ENCODE peak calls at places on chromosomes 4 and X, in seven cellular contexts. One of them, this sample, is unnamed.

GRCh38 chr4:55124337-55125076 is 888 bp downstream of the KDR start:
- ATAC-seq in activated naive CD4-positive, alpha-beta T cell treated with anti-CD3 and anti-CD28 coated beads, Interleukin-2, amount 50 U/mL, for 72 hours: no peak
- ATAC-seq in PC-3: no peak
- ATAC-seq in stimulated activated naive CD8-positive, alpha-beta T cell treated with anti-CD3 and anti-CD28 coated beads, Interleukin-15, Interleukin-2, amounts not matched to agents 100 U/mL and 50 U/mL, for 24 hours: no peak
- ATAC-seq in gastrocnemius medialis: peak
- ATAC-seq in gastroesophageal sphincter: peak
- ATAC-seq in Right ventricle myocardium superior: peak
- ATAC-seq in this sample: no peak

GRCh38 chr4:41157009-41157408 is 57.3 kb downstream of the APBB2 start:
- ATAC-seq in activated naive CD4-positive, alpha-beta T cell treated with anti-CD3 and anti-CD28 coated beads, Interleukin-2, amount 50 U/mL, for 72 hours: no peak
- ATAC-seq in PC-3: no peak
- ATAC-seq in stimulated activated naive CD8-positive, alpha-beta T cell treated with anti-CD3 and anti-CD28 coated beads, Interleukin-15, Interleukin-2, amounts not matched to agents 100 U/mL and 50 U/mL, for 24 hours: no peak
- ATAC-seq in gastrocnemius medialis: no peak
- ATAC-seq in gastroesophageal sphincter: no peak
- ATAC-seq in Right ventricle myocardium superior: no peak
- ATAC-seq in this sample: no peak

GRCh38 chrX:70504772-70505450 is 60.3 kb downstream of the DLG3 start:
- ATAC-seq in activated naive CD4-positive, alpha-beta T cell treated with anti-CD3 and anti-CD28 coated beads, Interleukin-2, amount 50 U/mL, for 72 hours: peak
- ATAC-seq in PC-3: no peak
- ATAC-seq in stimulated activated naive CD8-positive, alpha-beta T cell treated with anti-CD3 and anti-CD28 coated beads, Interleukin-15, Interleukin-2, amounts not matched to agents 100 U/mL and 50 U/mL, for 24 hours: peak
- ATAC-seq in gastrocnemius medialis: no peak
- ATAC-seq in gastroesophageal sphincter: no peak
- ATAC-seq in Right ventricle myocardium superior: no peak
- ATAC-seq in this sample: peak

GRCh38 chr4:145487626-145488025 is 6.0 kb downstream of the SMAD1 start:
- ATAC-seq in activated naive CD4-positive, alpha-beta T cell treated with anti-CD3 and anti-CD28 coated beads, Interleukin-2, amount 50 U/mL, for 72 hours: peak
- ATAC-seq in PC-3: no peak
- ATAC-seq in stimulated activated naive CD8-positive, alpha-beta T cell treated with anti-CD3 and anti-CD28 coated beads, Interleukin-15, Interleukin-2, amounts not matched to agents 100 U/mL and 50 U/mL, for 24 hours: peak
- ATAC-seq in gastrocnemius medialis: no peak
- ATAC-seq in gastroesophageal sphincter: no peak
- ATAC-seq in Right ventricle myocardium superior: no peak
- ATAC-seq in this sample: peak

GRCh38 chr4:26660261-26660660 is 76.4 kb downstream of the TBC1D19 start:
- ATAC-seq in activated naive CD4-positive, alpha-beta T cell treated with anti-CD3 and anti-CD28 coated beads, Interleukin-2, amount 50 U/mL, for 72 hours: no peak
- ATAC-seq in PC-3: no peak
- ATAC-seq in stimulated activated naive CD8-positive, alpha-beta T cell treated with anti-CD3 and anti-CD28 coated beads, Interleukin-15, Interleukin-2, amounts not matched to agents 100 U/mL and 50 U/mL, for 24 hours: no peak
- ATAC-seq in gastrocnemius medialis: no peak
- ATAC-seq in gastroesophageal sphincter: no peak
- ATAC-seq in Right ventricle myocardium superior: no peak
- ATAC-seq in this sample: no peak

GRCh38 chrX:113384628-113385027 is 544.0 kb upstream of the AMOT start:
- ATAC-seq in activated naive CD4-positive, alpha-beta T cell treated with anti-CD3 and anti-CD28 coated beads, Interleukin-2, amount 50 U/mL, for 72 hours: no peak
- ATAC-seq in PC-3: no peak
- ATAC-seq in stimulated activated naive CD8-positive, alpha-beta T cell treated with anti-CD3 and anti-CD28 coated beads, Interleukin-15, Interleukin-2, amounts not matched to agents 100 U/mL and 50 U/mL, for 24 hours: no peak
- ATAC-seq in gastrocnemius medialis: no peak
- ATAC-seq in gastroesophageal sphincter: peak
- ATAC-seq in Right ventricle myocardium superior: peak
- ATAC-seq in this sample: no peak

GRCh38 chrX:123171781-123172180 is 12.3 kb upstream of the GRIA3 start:
- ATAC-seq in activated naive CD4-positive, alpha-beta T cell treated with anti-CD3 and anti-CD28 coated beads, Interleukin-2, amount 50 U/mL, for 72 hours: no peak
- ATAC-seq in PC-3: no peak
- ATAC-seq in stimulated activated naive CD8-positive, alpha-beta T cell treated with anti-CD3 and anti-CD28 coated beads, Interleukin-15, Interleukin-2, amounts not matched to agents 100 U/mL and 50 U/mL, for 24 hours: no peak
- ATAC-seq in gastrocnemius medialis: no peak
- ATAC-seq in gastroesophageal sphincter: no peak
- ATAC-seq in Right ventricle myocardium superior: no peak
- ATAC-seq in this sample: no peak

GRCh38 chr4:67250497-67250896 is 294.8 kb downstream of the CENPC start:
- ATAC-seq in activated naive CD4-positive, alpha-beta T cell treated with anti-CD3 and anti-CD28 coated beads, Interleukin-2, amount 50 U/mL, for 72 hours: peak
- ATAC-seq in PC-3: no peak
- ATAC-seq in stimulated activated naive CD8-positive, alpha-beta T cell treated with anti-CD3 and anti-CD28 coated beads, Interleukin-15, Interleukin-2, amounts not matched to agents 100 U/mL and 50 U/mL, for 24 hours: no peak
- ATAC-seq in gastrocnemius medialis: no peak
- ATAC-seq in gastroesophageal sphincter: no peak
- ATAC-seq in Right ventricle myocardium superior: no peak
- ATAC-seq in this sample: peak

GRCh38 chrX:63058204-63058603 is 292.9 kb downstream of the SPIN4 start:
- ATAC-seq in activated naive CD4-positive, alpha-beta T cell treated with anti-CD3 and anti-CD28 coated beads, Interleukin-2, amount 50 U/mL, for 72 hours: no peak
- ATAC-seq in PC-3: no peak
- ATAC-seq in stimulated activated naive CD8-positive, alpha-beta T cell treated with anti-CD3 and anti-CD28 coated beads, Interleukin-15, Interleukin-2, amounts not matched to agents 100 U/mL and 50 U/mL, for 24 hours: no peak
- ATAC-seq in gastrocnemius medialis: no peak
- ATAC-seq in gastroesophageal sphincter: no peak
- ATAC-seq in Right ventricle myocardium superior: no peak
- ATAC-seq in this sample: no peak

GRCh38 chr4:108352664-108353308 is 184.1 kb upstream of the LEF1 start:
- ATAC-seq in activated naive CD4-positive, alpha-beta T cell treated with anti-CD3 and anti-CD28 coated beads, Interleukin-2, amount 50 U/mL, for 72 hours: no peak
- ATAC-seq in PC-3: peak
- ATAC-seq in stimulated activated naive CD8-positive, alpha-beta T cell treated with anti-CD3 and anti-CD28 coated beads, Interleukin-15, Interleukin-2, amounts not matched to agents 100 U/mL and 50 U/mL, for 24 hours: no peak
- ATAC-seq in gastrocnemius medialis: no peak
- ATAC-seq in gastroesophageal sphincter: no peak
- ATAC-seq in Right ventricle myocardium superior: peak
- ATAC-seq in this sample: no peak

GRCh38 chr4:155571184-155571944 is 95.3 kb upstream of the GUCY1A1 start:
- ATAC-seq in activated naive CD4-positive, alpha-beta T cell treated with anti-CD3 and anti-CD28 coated beads, Interleukin-2, amount 50 U/mL, for 72 hours: no peak
- ATAC-seq in PC-3: no peak
- ATAC-seq in stimulated activated naive CD8-positive, alpha-beta T cell treated with anti-CD3 and anti-CD28 coated beads, Interleukin-15, Interleukin-2, amounts not matched to agents 100 U/mL and 50 U/mL, for 24 hours: no peak
- ATAC-seq in gastrocnemius medialis: no peak
- ATAC-seq in gastroesophageal sphincter: no peak
- ATAC-seq in Right ventricle myocardium superior: peak
- ATAC-seq in this sample: no peak

GRCh38 chr4:128354205-128354821 is 66.7 kb upstream of the PGRMC2 start:
- ATAC-seq in activated naive CD4-positive, alpha-beta T cell treated with anti-CD3 and anti-CD28 coated beads, Interleukin-2, amount 50 U/mL, for 72 hours: no peak
- ATAC-seq in PC-3: no peak
- ATAC-seq in stimulated activated naive CD8-positive, alpha-beta T cell treated with anti-CD3 and anti-CD28 coated beads, Interleukin-15, Interleukin-2, amounts not matched to agents 100 U/mL and 50 U/mL, for 24 hours: no peak
- ATAC-seq in gastrocnemius medialis: no peak
- ATAC-seq in gastroesophageal sphincter: no peak
- ATAC-seq in Right ventricle myocardium superior: no peak
- ATAC-seq in this sample: no peak

GRCh38 chr4:68342139-68342538 is 7.8 kb downstream of the YTHDC1 start:
- ATAC-seq in activated naive CD4-positive, alpha-beta T cell treated with anti-CD3 and anti-CD28 coated beads, Interleukin-2, amount 50 U/mL, for 72 hours: peak
- ATAC-seq in PC-3: no peak
- ATAC-seq in stimulated activated naive CD8-positive, alpha-beta T cell treated with anti-CD3 and anti-CD28 coated beads, Interleukin-15, Interleukin-2, amounts not matched to agents 100 U/mL and 50 U/mL, for 24 hours: no peak
- ATAC-seq in gastrocnemius medialis: no peak
- ATAC-seq in gastroesophageal sphincter: peak
- ATAC-seq in Right ventricle myocardium superior: no peak
- ATAC-seq in this sample: no peak

GRCh38 chr4:27176400-27176799 is 315.8 kb downstream of the STIM2 start:
- ATAC-seq in activated naive CD4-positive, alpha-beta T cell treated with anti-CD3 and anti-CD28 coated beads, Interleukin-2, amount 50 U/mL, for 72 hours: no peak
- ATAC-seq in PC-3: peak
- ATAC-seq in stimulated activated naive CD8-positive, alpha-beta T cell treated with anti-CD3 and anti-CD28 coated beads, Interleukin-15, Interleukin-2, amounts not matched to agents 100 U/mL and 50 U/mL, for 24 hours: no peak
- ATAC-seq in gastrocnemius medialis: no peak
- ATAC-seq in gastroesophageal sphincter: no peak
- ATAC-seq in Right ventricle myocardium superior: no peak
- ATAC-seq in this sample: no peak

GRCh38 chrX:87409113-87409841 is 108.3 kb upstream of the KLHL4 start:
- ATAC-seq in activated naive CD4-positive, alpha-beta T cell treated with anti-CD3 and anti-CD28 coated beads, Interleukin-2, amount 50 U/mL, for 72 hours: no peak
- ATAC-seq in PC-3: peak
- ATAC-seq in stimulated activated naive CD8-positive, alpha-beta T cell treated with anti-CD3 and anti-CD28 coated beads, Interleukin-15, Interleukin-2, amounts not matched to agents 100 U/mL and 50 U/mL, for 24 hours: no peak
- ATAC-seq in gastrocnemius medialis: no peak
- ATAC-seq in gastroesophageal sphincter: peak
- ATAC-seq in Right ventricle myocardium superior: peak
- ATAC-seq in this sample: no peak

GRCh38 chrX:78769356-78769755 is 21.8 kb downstream of the LPAR4 start:
- ATAC-seq in activated naive CD4-positive, alpha-beta T cell treated with anti-CD3 and anti-CD28 coated beads, Interleukin-2, amount 50 U/mL, for 72 hours: no peak
- ATAC-seq in PC-3: no peak
- ATAC-seq in stimulated activated naive CD8-positive, alpha-beta T cell treated with anti-CD3 and anti-CD28 coated beads, Interleukin-15, Interleukin-2, amounts not matched to agents 100 U/mL and 50 U/mL, for 24 hours: no peak
- ATAC-seq in gastrocnemius medialis: no peak
- ATAC-seq in gastroesophageal sphincter: no peak
- ATAC-seq in Right ventricle myocardium superior: no peak
- ATAC-seq in this sample: no peak

GRCh38 chr4:45241976-45242375 is 515.6 kb upstream of the GNPDA2 start:
- ATAC-seq in activated naive CD4-positive, alpha-beta T cell treated with anti-CD3 and anti-CD28 coated beads, Interleukin-2, amount 50 U/mL, for 72 hours: no peak
- ATAC-seq in PC-3: no peak
- ATAC-seq in stimulated activated naive CD8-positive, alpha-beta T cell treated with anti-CD3 and anti-CD28 coated beads, Interleukin-15, Interleukin-2, amounts not matched to agents 100 U/mL and 50 U/mL, for 24 hours: no peak
- ATAC-seq in gastrocnemius medialis: no peak
- ATAC-seq in gastroesophageal sphincter: no peak
- ATAC-seq in Right ventricle myocardium superior: no peak
- ATAC-seq in this sample: no peak

GRCh38 chr4:26127001-26127400 is 193.8 kb upstream of the RBPJ start:
- ATAC-seq in activated naive CD4-positive, alpha-beta T cell treated with anti-CD3 and anti-CD28 coated beads, Interleukin-2, amount 50 U/mL, for 72 hours: no peak
- ATAC-seq in PC-3: no peak
- ATAC-seq in stimulated activated naive CD8-positive, alpha-beta T cell treated with anti-CD3 and anti-CD28 coated beads, Interleukin-15, Interleukin-2, amounts not matched to agents 100 U/mL and 50 U/mL, for 24 hours: no peak
- ATAC-seq in gastrocnemius medialis: no peak
- ATAC-seq in gastroesophageal sphincter: no peak
- ATAC-seq in Right ventricle myocardium superior: no peak
- ATAC-seq in this sample: no peak

GRCh38 chrX:38358274-38358673 is 5.9 kb downstream of the OTC start:
- ATAC-seq in activated naive CD4-positive, alpha-beta T cell treated with anti-CD3 and anti-CD28 coated beads, Interleukin-2, amount 50 U/mL, for 72 hours: no peak
- ATAC-seq in PC-3: no peak
- ATAC-seq in stimulated activated naive CD8-positive, alpha-beta T cell treated with anti-CD3 and anti-CD28 coated beads, Interleukin-15, Interleukin-2, amounts not matched to agents 100 U/mL and 50 U/mL, for 24 hours: no peak
- ATAC-seq in gastrocnemius medialis: no peak
- ATAC-seq in gastroesophageal sphincter: no peak
- ATAC-seq in Right ventricle myocardium superior: no peak
- ATAC-seq in this sample: no peak

GRCh38 chr4:129014566-129015509 is 78.5 kb downstream of the SCLT1 start:
- ATAC-seq in activated naive CD4-positive, alpha-beta T cell treated with anti-CD3 and anti-CD28 coated beads, Interleukin-2, amount 50 U/mL, for 72 hours: no peak
- ATAC-seq in PC-3: no peak
- ATAC-seq in stimulated activated naive CD8-positive, alpha-beta T cell treated with anti-CD3 and anti-CD28 coated beads, Interleukin-15, Interleukin-2, amounts not matched to agents 100 U/mL and 50 U/mL, for 24 hours: peak
- ATAC-seq in gastrocnemius medialis: no peak
- ATAC-seq in gastroesophageal sphincter: no peak
- ATAC-seq in Right ventricle myocardium superior: no peak
- ATAC-seq in this sample: no peak

GRCh38 chr4:53702334-53703266 is 111.3 kb upstream of the LNX1 start:
- ATAC-seq in activated naive CD4-positive, alpha-beta T cell treated with anti-CD3 and anti-CD28 coated beads, Interleukin-2, amount 50 U/mL, for 72 hours: no peak
- ATAC-seq in PC-3: peak
- ATAC-seq in stimulated activated naive CD8-positive, alpha-beta T cell treated with anti-CD3 and anti-CD28 coated beads, Interleukin-15, Interleukin-2, amounts not matched to agents 100 U/mL and 50 U/mL, for 24 hours: peak
- ATAC-seq in gastrocnemius medialis: peak
- ATAC-seq in gastroesophageal sphincter: peak
- ATAC-seq in Right ventricle myocardium superior: peak
- ATAC-seq in this sample: no peak

GRCh38 chrX:115362334-115363095 is 73.0 kb downstream of the LUZP4 start:
- ATAC-seq in activated naive CD4-positive, alpha-beta T cell treated with anti-CD3 and anti-CD28 coated beads, Interleukin-2, amount 50 U/mL, for 72 hours: peak
- ATAC-seq in PC-3: no peak
- ATAC-seq in stimulated activated naive CD8-positive, alpha-beta T cell treated with anti-CD3 and anti-CD28 coated beads, Interleukin-15, Interleukin-2, amounts not matched to agents 100 U/mL and 50 U/mL, for 24 hours: peak
- ATAC-seq in gastrocnemius medialis: no peak
- ATAC-seq in gastroesophageal sphincter: no peak
- ATAC-seq in Right ventricle myocardium superior: no peak
- ATAC-seq in this sample: no peak

GRCh38 chr4:161828061-161828460 is 335.7 kb downstream of the FSTL5 start:
- ATAC-seq in activated naive CD4-positive, alpha-beta T cell treated with anti-CD3 and anti-CD28 coated beads, Interleukin-2, amount 50 U/mL, for 72 hours: no peak
- ATAC-seq in PC-3: no peak
- ATAC-seq in stimulated activated naive CD8-positive, alpha-beta T cell treated with anti-CD3 and anti-CD28 coated beads, Interleukin-15, Interleukin-2, amounts not matched to agents 100 U/mL and 50 U/mL, for 24 hours: no peak
- ATAC-seq in gastrocnemius medialis: no peak
- ATAC-seq in gastroesophageal sphincter: no peak
- ATAC-seq in Right ventricle myocardium superior: no peak
- ATAC-seq in this sample: no peak

GRCh38 chrX:112051546-112051945 is 31.0 kb downstream of the TRPC5 start:
- ATAC-seq in activated naive CD4-positive, alpha-beta T cell treated with anti-CD3 and anti-CD28 coated beads, Interleukin-2, amount 50 U/mL, for 72 hours: no peak
- ATAC-seq in PC-3: no peak
- ATAC-seq in stimulated activated naive CD8-positive, alpha-beta T cell treated with anti-CD3 and anti-CD28 coated beads, Interleukin-15, Interleukin-2, amounts not matched to agents 100 U/mL and 50 U/mL, for 24 hours: no peak
- ATAC-seq in gastrocnemius medialis: no peak
- ATAC-seq in gastroesophageal sphincter: no peak
- ATAC-seq in Right ventricle myocardium superior: no peak
- ATAC-seq in this sample: no peak

GRCh38 chr4:124940387-124940786 is 227.9 kb upstream of the ANKRD50 start:
- ATAC-seq in activated naive CD4-positive, alpha-beta T cell treated with anti-CD3 and anti-CD28 coated beads, Interleukin-2, amount 50 U/mL, for 72 hours: no peak
- ATAC-seq in PC-3: peak
- ATAC-seq in stimulated activated naive CD8-positive, alpha-beta T cell treated with anti-CD3 and anti-CD28 coated beads, Interleukin-15, Interleukin-2, amounts not matched to agents 100 U/mL and 50 U/mL, for 24 hours: no peak
- ATAC-seq in gastrocnemius medialis: no peak
- ATAC-seq in gastroesophageal sphincter: peak
- ATAC-seq in Right ventricle myocardium superior: peak
- ATAC-seq in this sample: no peak

GRCh38 chr4:36388710-36389109 is 107.3 kb downstream of the DTHD1 start:
- ATAC-seq in activated naive CD4-positive, alpha-beta T cell treated with anti-CD3 and anti-CD28 coated beads, Interleukin-2, amount 50 U/mL, for 72 hours: no peak
- ATAC-seq in PC-3: no peak
- ATAC-seq in stimulated activated naive CD8-positive, alpha-beta T cell treated with anti-CD3 and anti-CD28 coated beads, Interleukin-15, Interleukin-2, amounts not matched to agents 100 U/mL and 50 U/mL, for 24 hours: no peak
- ATAC-seq in gastrocnemius medialis: no peak
- ATAC-seq in gastroesophageal sphincter: no peak
- ATAC-seq in Right ventricle myocardium superior: no peak
- ATAC-seq in this sample: no peak

GRCh38 chrX:24014388-24015018 is 12.5 kb downstream of the KLHL15 start:
- ATAC-seq in activated naive CD4-positive, alpha-beta T cell treated with anti-CD3 and anti-CD28 coated beads, Interleukin-2, amount 50 U/mL, for 72 hours: peak
- ATAC-seq in PC-3: no peak
- ATAC-seq in stimulated activated naive CD8-positive, alpha-beta T cell treated with anti-CD3 and anti-CD28 coated beads, Interleukin-15, Interleukin-2, amounts not matched to agents 100 U/mL and 50 U/mL, for 24 hours: peak
- ATAC-seq in gastrocnemius medialis: no peak
- ATAC-seq in gastroesophageal sphincter: no peak
- ATAC-seq in Right ventricle myocardium superior: peak
- ATAC-seq in this sample: peak

GRCh38 chrX:130694983-130695382 is 208.0 kb downstream of the ENOX2 start:
- ATAC-seq in activated naive CD4-positive, alpha-beta T cell treated with anti-CD3 and anti-CD28 coated beads, Interleukin-2, amount 50 U/mL, for 72 hours: no peak
- ATAC-seq in PC-3: no peak
- ATAC-seq in stimulated activated naive CD8-positive, alpha-beta T cell treated with anti-CD3 and anti-CD28 coated beads, Interleukin-15, Interleukin-2, amounts not matched to agents 100 U/mL and 50 U/mL, for 24 hours: no peak
- ATAC-seq in gastrocnemius medialis: no peak
- ATAC-seq in gastroesophageal sphincter: no peak
- ATAC-seq in Right ventricle myocardium superior: no peak
- ATAC-seq in this sample: no peak

GRCh38 chrX:136867518-136867917 is 13.0 kb downstream of the RBMX start:
- ATAC-seq in activated naive CD4-positive, alpha-beta T cell treated with anti-CD3 and anti-CD28 coated beads, Interleukin-2, amount 50 U/mL, for 72 hours: peak
- ATAC-seq in PC-3: no peak
- ATAC-seq in stimulated activated naive CD8-positive, alpha-beta T cell treated with anti-CD3 and anti-CD28 coated beads, Interleukin-15, Interleukin-2, amounts not matched to agents 100 U/mL and 50 U/mL, for 24 hours: peak
- ATAC-seq in gastrocnemius medialis: no peak
- ATAC-seq in gastroesophageal sphincter: no peak
- ATAC-seq in Right ventricle myocardium superior: peak
- ATAC-seq in this sample: peak

GRCh38 chr4:4837316-4837715 is 22.1 kb upstream of the MSX1 start:
- ATAC-seq in activated naive CD4-positive, alpha-beta T cell treated with anti-CD3 and anti-CD28 coated beads, Interleukin-2, amount 50 U/mL, for 72 hours: no peak
- ATAC-seq in PC-3: no peak
- ATAC-seq in stimulated activated naive CD8-positive, alpha-beta T cell treated with anti-CD3 and anti-CD28 coated beads, Interleukin-15, Interleukin-2, amounts not matched to agents 100 U/mL and 50 U/mL, for 24 hours: no peak
- ATAC-seq in gastrocnemius medialis: no peak
- ATAC-seq in gastroesophageal sphincter: no peak
- ATAC-seq in Right ventricle myocardium superior: no peak
- ATAC-seq in this sample: no peak

GRCh38 chr4:83731609-83732008 is 195.7 kb downstream of the GPAT3 start:
- ATAC-seq in activated naive CD4-positive, alpha-beta T cell treated with anti-CD3 and anti-CD28 coated beads, Interleukin-2, amount 50 U/mL, for 72 hours: no peak
- ATAC-seq in PC-3: peak
- ATAC-seq in stimulated activated naive CD8-positive, alpha-beta T cell treated with anti-CD3 and anti-CD28 coated beads, Interleukin-15, Interleukin-2, amounts not matched to agents 100 U/mL and 50 U/mL, for 24 hours: no peak
- ATAC-seq in gastrocnemius medialis: no peak
- ATAC-seq in gastroesophageal sphincter: no peak
- ATAC-seq in Right ventricle myocardium superior: no peak
- ATAC-seq in this sample: no peak

This sample was measured in activated T-helper 17 cell treated with anti-CD3 and anti-CD28 coated beads, Interleukin-2, amount 50 U/mL, for 72 hours.